ENCODE peak calls at places on chromosomes 13 and 19, in five cellular contexts. U, O, G, C and Z are unnamed samples.
A peak's percentile ranks its signal among the peaks of the same experiment; 100 is the strongest.

GRCh38 chr13:97226788-97227627 is 4.9 kb downstream of the MBNL2 start:
- DNase-seq in U (no peak), C (no peak), O (peak; percentile 55), G (peak; percentile 34), Z (peak; percentile 82)

GRCh38 chr13:97856001-97856675 is 97.3 kb upstream of the IPO5 start:
- DNase-seq in G (no peak), C (no peak), U (no peak), O (peak; percentile 46), Z (no peak)

GRCh38 chr19:44848036-44848804 is 2.1 kb downstream of the NECTIN2 start:
- DNase-seq in G (no peak), O (peak; percentile 50), U (peak; percentile 57), C (no peak), Z (no peak)

GRCh38 chr13:113976711-113977684 is 3.1 kb upstream of the C13orf46 start:
- DNase-seq in U (peak; percentile 68), G (no peak), O (no peak), C (no peak), Z (no peak)

GRCh38 chr13:81487151-81487550 is 1146.2 kb upstream of the SPRY2 start:
- DNase-seq in G (no peak), U (no peak), O (no peak), C (no peak), Z (peak; percentile 18)

GRCh38 chr13:36512771-36513170 is 80.5 kb downstream of the CCNA1 start:
- DNase-seq in U (no peak), C (no peak), G (no peak), O (no peak), Z (no peak)

GRCh38 chr19:52007805-52008557 is at the start of gene ZNF615:
- DNase-seq in U (peak; percentile 80), G (peak; percentile 90), C (peak; percentile 53), O (peak; percentile 91), Z (peak; percentile 92)

GRCh38 chr19:35347171-35347929 is at the start of gene FFAR1:
- DNase-seq in G (peak; percentile 15), C (peak; percentile 64), O (no peak), U (no peak), Z (no peak)

GRCh38 chr19:9966448-9966847 is 30.1 kb upstream of the OLFM2 start:
- DNase-seq in G (no peak), U (no peak), O (no peak), C (no peak), Z (no peak)

GRCh38 chr13:101916108-101916757 is 463.8 kb downstream of the ITGBL1 start:
- DNase-seq in U (no peak), C (no peak), O (no peak), G (no peak), Z (peak; percentile 26)

GRCh38 chr13:96473463-96474157 is 383.7 kb downstream of the HS6ST3 start:
- DNase-seq in G (no peak), O (no peak), C (no peak), U (no peak), Z (no peak)

GRCh38 chr13:114341003-114341777 is 26.9 kb downstream of the CHAMP1 start:
- DNase-seq in G (no peak), U (no peak), O (no peak), C (no peak), Z (no peak)

GRCh38 chr13:84590663-84591062 is 708.4 kb upstream of the SLITRK1 start:
- DNase-seq in U (no peak), O (no peak), G (no peak), C (no peak), Z (no peak)

GRCh38 chr19:10010939-10011338 is 635 bp upstream of the COL5A3 start:
- DNase-seq in G (no peak), U (no peak), C (no peak), O (no peak), Z (no peak)

GRCh38 chr19:1474011-1474764 is 4.8 kb downstream of the C19orf25 start:
- DNase-seq in C (no peak), U (peak; percentile 35), G (no peak), O (peak; percentile 62), Z (no peak)

GRCh38 chr13:84896128-84896527 is 903.1 kb downstream of the SLITRK6 start:
- DNase-seq in O (peak; percentile 27), C (no peak), G (no peak), U (peak; percentile 61), Z (peak; percentile 83)

GRCh38 chr19:663682-664117 is 686 bp upstream of the RNF126 start:
- DNase-seq in G (no peak), C (no peak), U (no peak), O (no peak), Z (no peak)

GRCh38 chr13:84973661-84974060 is 825.6 kb downstream of the SLITRK6 start:
- DNase-seq in C (no peak), U (no peak), G (no peak), O (no peak), Z (no peak)

GRCh38 chr19:40144151-40144550 is 47.1 kb upstream of the MAP3K10 start:
- DNase-seq in U (no peak), C (no peak), G (no peak), O (no peak), Z (no peak)

GRCh38 chr19:5547881-5548280 is 19.9 kb downstream of the TINCR start:
- DNase-seq in O (no peak), G (peak; percentile 31), C (no peak), U (peak; percentile 51), Z (no peak)

GRCh38 chr13:111852701-111853100 is 214.2 kb upstream of the SOX1 start:
- DNase-seq in O (no peak), U (no peak), C (no peak), G (no peak), Z (no peak)

GRCh38 chr13:36069881-36070366 is 61.3 kb downstream of the DCLK1 start:
- DNase-seq in O (no peak), C (no peak), G (no peak), U (no peak), Z (no peak)

GRCh38 chr19:1106841-1107654 is 3.3 kb downstream of the GPX4 start:
- DNase-seq in G (peak; percentile 48), C (no peak), O (no peak), U (peak; percentile 49), Z (peak; percentile 70)

GRCh38 chr13:66657165-66657895 is 572.8 kb downstream of the PCDH9 start:
- DNase-seq in C (no peak), O (peak; percentile 94), U (peak; percentile 98), G (peak; percentile 80), Z (no peak)

GRCh38 chr19:7986321-7987083 is 18.9 kb downstream of the ELAVL1 start:
- DNase-seq in G (no peak), O (no peak), C (no peak), U (peak; percentile 82), Z (no peak)

GRCh38 chr19:53906211-53907192 is 2.6 kb upstream of the CACNG7 start:
- DNase-seq in G (peak; percentile 44), C (peak; percentile 75), O (peak; percentile 33), U (no peak), Z (peak; percentile 62)

GRCh38 chr13:51349016-51349415 is 9.5 kb downstream of the SERPINE3 start:
- DNase-seq in O (no peak), G (no peak), C (no peak), U (no peak), Z (no peak)

GRCh38 chr13:75251188-75251587 is 230.8 kb downstream of the TBC1D4 start:
- DNase-seq in U (no peak), C (no peak), O (no peak), G (no peak), Z (no peak)

GRCh38 chr13:49436890-49437289 is 7.0 kb downstream of the CAB39L start:
- DNase-seq in G (no peak), O (peak; percentile 48), C (no peak), U (peak; percentile 73), Z (peak; percentile 35)

GRCh38 chr19:34254552-34255432 is at the start of gene GARRE1:
- DNase-seq in C (peak; percentile 52), G (peak; percentile 91), U (peak; percentile 24), O (peak; percentile 45), Z (peak; percentile 84)
- TF ChIP-seq POLR2A in C (no peak), G (no peak), U (no peak), O (no peak), Z (no peak)

GRCh38 chr13:42047561-42048322 is 706 bp upstream of the DGKH start:
- DNase-seq in O (peak; percentile 38), G (peak; percentile 57), U (peak; percentile 70), C (peak; percentile 44), Z (peak; percentile 14)

GRCh38 chr13:42046448-42046847 is 2.0 kb upstream of the DGKH start:
- DNase-seq in G (no peak), C (no peak), U (no peak), O (no peak), Z (no peak)

GRCh38 chr13:42048323-42048624 is 174 bp upstream of the DGKH start:
- DNase-seq in G (no peak), C (peak; percentile 32), U (no peak), O (no peak), Z (no peak)

GRCh38 chr13:42049454-42049780 is 969 bp downstream of the DGKH start:
- DNase-seq in G (no peak), C (no peak), O (no peak), U (no peak), Z (no peak)

DNA sequence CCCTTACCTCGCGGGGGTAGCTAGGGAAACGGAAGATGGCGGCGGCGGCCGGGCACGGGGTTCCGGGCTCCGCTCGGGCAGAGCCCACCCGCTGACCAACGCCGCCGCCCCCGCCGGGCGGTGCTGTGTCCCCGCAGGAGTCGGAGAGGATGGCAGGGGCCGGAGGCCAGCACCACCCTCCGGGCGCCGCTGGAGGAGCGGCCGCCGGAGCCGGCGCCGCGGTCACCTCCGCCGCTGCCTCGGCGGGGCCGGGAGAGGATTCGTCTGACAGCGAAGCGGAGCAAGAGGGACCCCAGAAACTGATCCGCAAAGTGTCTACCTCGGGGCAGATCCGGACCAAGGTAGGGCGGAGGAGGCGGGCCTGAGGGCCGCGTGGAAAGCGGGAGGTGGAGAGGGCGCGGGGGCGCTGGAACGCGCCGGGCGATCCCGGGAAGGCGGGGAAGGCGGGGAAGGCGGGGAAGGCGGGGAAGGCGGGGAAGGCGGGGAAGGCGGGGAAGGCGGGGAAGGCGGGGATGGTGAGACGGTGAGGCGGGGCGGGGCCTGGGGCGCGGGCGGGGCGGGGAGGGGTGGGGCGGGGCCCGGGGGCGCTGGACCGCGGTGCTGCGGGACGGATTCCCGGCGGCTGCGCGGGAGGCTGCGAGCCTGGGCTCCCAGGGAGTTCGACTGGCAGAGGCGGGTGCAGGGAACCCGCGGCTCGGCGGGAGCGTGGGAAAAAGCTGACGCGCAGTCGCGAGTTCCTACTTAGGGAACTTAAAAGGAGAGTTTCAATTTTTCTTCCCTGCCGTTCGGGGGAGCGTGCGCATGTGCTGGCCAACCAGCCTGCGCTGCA is at the start of gene DGKH:
- DNase-seq in G (peak; percentile 85), O (peak; percentile 89), C (peak; percentile 75), U (peak; percentile 78), Z (peak; percentile 67)
- TF ChIP-seq POLR2A in G (peak; percentile 22), O (no peak), C (peak; percentile 21), U (peak; percentile 39), Z (no peak)

GRCh38 chr13:94595943-94596574 is at the start of gene TGDS:
- DNase-seq in G (peak; percentile 91), U (peak; percentile 91), C (peak; percentile 77), O (peak; percentile 88), Z (peak; percentile 95)
- TF ChIP-seq POLR2A in G (peak; percentile 80), U (peak; percentile 75), C (peak; percentile 99), O (peak; percentile 84), Z (peak; percentile 94)

GRCh38 chr13:110561335-110562033 is at the start of gene RAB20:
- DNase-seq in C (peak; percentile 66), G (peak; percentile 92), U (peak; percentile 76), O (peak; percentile 94), Z (peak; percentile 61)
- TF ChIP-seq POLR2A in C (peak; percentile 51), G (peak; percentile 59), U (no peak), O (peak; percentile 87), Z (no peak)

GRCh38 chr13:107025991-107026390 is 458.1 kb upstream of the ARGLU1 start:
- DNase-seq in G (no peak), O (peak; percentile 7), U (peak; percentile 71), C (no peak), Z (no peak)
- TF ChIP-seq POLR2A in G (no peak), O (no peak), U (no peak), C (no peak), Z (no peak)

GRCh38 chr19:12578641-12579040 is 27.4 kb upstream of the ZNF564 start:
- DNase-seq in C (no peak), O (no peak), U (no peak), G (no peak), Z (no peak)
- TF ChIP-seq POLR2A in C (no peak), O (no peak), U (no peak), G (no peak), Z (no peak)